ENCODE peak calls at places on chromosomes 11 and 22, in five cellular contexts. B is tibial artery; N is NCI-H1436 treated with DMSO at 0.1 percent for 48 hours; P is CD8-positive, alpha-beta T cell; Z is HFFc6. L is an unnamed sample.

GRCh38 chr11:11044137-11044855 is 186.4 kb upstream of the ZBED5 start:
- DNase-seq in B (no peak), N (no peak), P (no peak), Z (no peak), L (no peak)

GRCh38 chr11:82675838-82676237 is 57.8 kb downstream of the FAM181B start:
- DNase-seq in Z (no peak), P (no peak), N (no peak), B (no peak), L (no peak)

GRCh38 chr22:48825802-48826520 is 1001.7 kb downstream of the BRD1 start:
- DNase-seq in B (peak), N (no peak), P (no peak), Z (no peak), L (no peak)

GRCh38 chr11:65571940-65572339 is 398 bp upstream of the FAM89B start:
- DNase-seq in P (peak), B (no peak), Z (peak), N (no peak), L (peak)

GRCh38 chr22:28983788-28984441 is 77.7 kb downstream of the C22orf31 start:
- DNase-seq in N (no peak), Z (no peak), P (no peak), B (no peak), L (peak)

GRCh38 chr11:71293961-71294782 is 41.8 kb upstream of the SHANK2 start:
- DNase-seq in Z (no peak), B (peak), P (no peak), N (no peak), L (no peak)

GRCh38 chr11:34570584-34570983 is 50.3 kb upstream of the EHF start:
- DNase-seq in P (no peak), Z (peak), N (peak), B (no peak), L (peak)

GRCh38 chr22:41021655-41022454 is 70.5 kb upstream of the EP300 start:
- DNase-seq in Z (no peak), N (no peak), P (peak), B (peak), L (no peak)

GRCh38 chr11:118084656-118085055 is 2.1 kb downstream of the SMIM35 start:
- DNase-seq in B (no peak), P (no peak), N (no peak), Z (no peak), L (no peak)

GRCh38 chr22:39472570-39473556 is 16.1 kb downstream of the MGAT3 start:
- DNase-seq in P (no peak), N (no peak), B (no peak), Z (no peak), L (no peak)

GRCh38 chr11:106520146-106520912 is 442.9 kb downstream of the AASDHPPT start:
- DNase-seq in N (no peak), B (no peak), P (no peak), Z (no peak), L (peak)

GRCh38 chr11:75453916-75454655 is 21.1 kb upstream of the KLHL35 start:
- DNase-seq in B (peak), Z (peak), P (no peak), N (no peak), L (peak)

GRCh38 chr11:86610559-86611341 is 61.7 kb downstream of the ME3 start:
- DNase-seq in B (no peak), Z (no peak), N (no peak), P (no peak), L (no peak)

GRCh38 chr22:19509923-19510322 is 14.3 kb downstream of the CLDN5 start:
- DNase-seq in Z (no peak), B (peak), P (no peak), N (no peak), L (no peak)

L was measured in renal cortical epithelial cell.